ENCODE peak calls at places on chromosomes 2 and 18, in six cellular contexts. W is BJ; O is pulmonary artery endothelial cell; R is CD8-positive, alpha-beta T cell; S is OCI-M1; V is LoVo. I is an unnamed sample.

GRCh38 chr18:11066038-11066437 is 83.3 kb downstream of the PIEZO2 start:
- DNase-seq in W (no peak), O (no peak), R (no peak), S (no peak), V (no peak), I (no peak)

GRCh38 chr2:25141120-25141519 is 27.3 kb downstream of the POMC start:
- DNase-seq in W (no peak), O (no peak), R (no peak), S (no peak), V (no peak), I (no peak)

GRCh38 chr2:237511421-237511820 is 24.4 kb downstream of the MLPH start:
- DNase-seq in W (no peak), O (no peak), R (no peak), S (no peak), V (no peak), I (no peak)

GRCh38 chr2:30403592-30404353 is 43.3 kb upstream of the LCLAT1 start:
- DNase-seq in W (no peak), O (no peak), R (no peak), S (no peak), V (peak), I (no peak)

GRCh38 chr2:219576505-219577388 is 4.6 kb downstream of the INHA start:
- DNase-seq in W (no peak), O (no peak), R (no peak), S (no peak), V (no peak), I (no peak)

GRCh38 chr2:190111166-190111565 is 48.6 kb upstream of the MSTN start:
- DNase-seq in W (no peak), O (no peak), R (no peak), S (no peak), V (no peak), I (no peak)

GRCh38 chr2:228722311-228722710 is 540.8 kb upstream of the SPHKAP start:
- DNase-seq in W (no peak), O (no peak), R (no peak), S (no peak), V (no peak), I (no peak)

GRCh38 chr2:7880126-7880525 is 801.7 kb upstream of the ID2 start:
- DNase-seq in W (no peak), O (no peak), R (no peak), S (no peak), V (no peak), I (no peak)

GRCh38 chr2:9086465-9086864 is 83.0 kb upstream of the MBOAT2 start:
- DNase-seq in W (no peak), O (no peak), R (no peak), S (no peak), V (no peak), I (no peak)

GRCh38 chr2:109287838-109288237 is 158.8 kb downstream of the SH3RF3 start:
- DNase-seq in W (no peak), O (no peak), R (no peak), S (no peak), V (no peak), I (no peak)

GRCh38 chr2:14750433-14750832 is 117.9 kb downstream of the LRATD1 start:
- DNase-seq in W (no peak), O (no peak), R (no peak), S (no peak), V (no peak), I (no peak)

GRCh38 chr2:76447294-76447693 is 736.6 kb upstream of the GCFC2 start:
- DNase-seq in W (no peak), O (no peak), R (no peak), S (no peak), V (no peak), I (peak)

GRCh38 chr2:196783431-196784094 is 15.9 kb downstream of the GTF3C3 start:
- DNase-seq in W (no peak), O (no peak), R (no peak), S (no peak), V (no peak), I (peak)

GRCh38 chr2:238873841-238874240 is 26.0 kb downstream of the TWIST2 start:
- DNase-seq in W (no peak), O (no peak), R (no peak), S (no peak), V (no peak), I (no peak)

GRCh38 chr2:41764919-41765318 is 282.9 kb upstream of the PKDCC start:
- DNase-seq in W (no peak), O (no peak), R (no peak), S (no peak), V (no peak), I (no peak)

GRCh38 chr2:64914735-64915509 is 74.3 kb upstream of the SLC1A4 start:
- DNase-seq in W (no peak), O (no peak), R (no peak), S (peak), V (no peak), I (peak)

GRCh38 chr2:218806346-218806978 is 24.5 kb downstream of the CYP27A1 start:
- DNase-seq in W (peak), O (no peak), R (no peak), S (peak), V (peak), I (peak)

GRCh38 chr18:42922363-42922762 is 193.1 kb downstream of the RIT2 start:
- DNase-seq in W (no peak), O (no peak), R (no peak), S (no peak), V (no peak), I (no peak)

GRCh38 chr2:74373189-74373588 is 6.9 kb downstream of the DCTN1 start:
- DNase-seq in W (no peak), O (no peak), R (no peak), S (no peak), V (no peak), I (peak)

GRCh38 chr2:203783496-203784203 is 77.2 kb downstream of the CD28 start:
- DNase-seq in W (peak), O (no peak), R (no peak), S (no peak), V (no peak), I (no peak)

GRCh38 chr2:206832886-206833285 is 67.5 kb downstream of the FASTKD2 start:
- DNase-seq in W (no peak), O (no peak), R (no peak), S (peak), V (no peak), I (peak)

GRCh38 chr2:183605440-183605839 is 481.2 kb downstream of the NUP35 start:
- DNase-seq in W (no peak), O (no peak), R (no peak), S (no peak), V (no peak), I (no peak)

GRCh38 chr2:176648691-176649297 is 379.6 kb downstream of the MTX2 start:
- DNase-seq in W (no peak), O (no peak), R (no peak), S (no peak), V (no peak), I (no peak)

GRCh38 chr2:38731684-38732221 is 19.4 kb downstream of the SRSF7 start:
- DNase-seq in W (no peak), O (no peak), R (no peak), S (no peak), V (no peak), I (no peak)

GRCh38 chr18:9380571-9381390 is 46.2 kb downstream of the TWSG1 start:
- DNase-seq in W (peak), O (no peak), R (no peak), S (no peak), V (no peak), I (no peak)

GRCh38 chr2:1586946-1587840 is 157.1 kb downstream of the PXDN start:
- DNase-seq in W (no peak), O (no peak), R (no peak), S (no peak), V (peak), I (no peak)

GRCh38 chr2:38074775-38075435 is 1.0 kb downstream of the CYP1B1 start:
- DNase-seq in W (no peak), O (no peak), R (no peak), S (no peak), V (no peak), I (peak)

GRCh38 chr2:98702127-98702802 is 28.7 kb downstream of the MGAT4A start:
- DNase-seq in W (no peak), O (no peak), R (no peak), S (no peak), V (peak), I (no peak)

GRCh38 chr2:62577994-62578836 is 72.2 kb upstream of the TMEM17 start:
- DNase-seq in W (peak), O (peak), R (no peak), S (no peak), V (peak), I (no peak)

GRCh38 chr2:100518801-100519200 is 44.0 kb upstream of the PDCL3 start:
- DNase-seq in W (no peak), O (no peak), R (no peak), S (no peak), V (no peak), I (no peak)

GRCh38 chr2:156982615-156983014 is 274.9 kb upstream of the GALNT5 start:
- DNase-seq in W (no peak), O (no peak), R (no peak), S (peak), V (no peak), I (no peak)

GRCh38 chr18:69992776-69993175 is 45.1 kb upstream of the CD226 start:
- DNase-seq in W (no peak), O (no peak), R (no peak), S (no peak), V (no peak), I (no peak)

GRCh38 chr2:30216157-30216556 is 15.2 kb upstream of the LBH start:
- DNase-seq in W (no peak), O (no peak), R (no peak), S (no peak), V (no peak), I (no peak)

GRCh38 chr2:190791347-190791982 is 89.2 kb upstream of the GLS start:
- DNase-seq in W (peak), O (peak), R (peak), S (peak), V (peak), I (peak)

GRCh38 chr2:100188326-100188725 is 45.9 kb upstream of the AFF3 start:
- DNase-seq in W (no peak), O (no peak), R (no peak), S (no peak), V (no peak), I (peak)

GRCh38 chr2:146003337-146003736 is 1483.4 kb upstream of the ZEB2 start:
- DNase-seq in W (no peak), O (no peak), R (no peak), S (peak), V (no peak), I (peak)

GRCh38 chr2:48356701-48357322 is 173.1 kb upstream of the STON1 start:
- DNase-seq in W (no peak), O (no peak), R (no peak), S (peak), V (no peak), I (peak)

GRCh38 chr2:227325824-227326195 is 759 bp downstream of the MFF start:
- DNase-seq in W (no peak), O (no peak), R (no peak), S (no peak), V (no peak), I (peak)

GRCh38 chr2:241273552-241273988 is 41.9 kb downstream of the HDLBP start:
- DNase-seq in W (no peak), O (no peak), R (no peak), S (peak), V (no peak), I (peak)

GRCh38 chr2:152585830-152586484 is 131.3 kb downstream of the PRPF40A start:
- DNase-seq in W (peak), O (peak), R (no peak), S (no peak), V (no peak), I (peak)

I was measured in NB4.